ENCODE peak calls at places on chromosomes 4 and X, in six cellular contexts. One of them, this sample, is unnamed.

GRCh38 chrX:456146-456545 is 69.4 kb upstream of the PPP2R3B start:
- DNase-seq in K562: no peak
- DNase-seq in NB4: no peak
- DNase-seq in Peyer's patch: no peak
- DNase-seq in H1: no peak
- DNase-seq in stomach: no peak
- DNase-seq in this sample: no peak

GRCh38 chr4:153156263-153156662 is 48.0 kb upstream of the TRIM2 start:
- DNase-seq in stomach: no peak
- DNase-seq in NB4: peak
- DNase-seq in Peyer's patch: no peak
- DNase-seq in H1: no peak
- DNase-seq in K562: peak
- DNase-seq in this sample: no peak

GRCh38 chrX:32026772-32027171 is 954.9 kb upstream of the FTHL17 start:
- DNase-seq in stomach: no peak
- DNase-seq in NB4: no peak
- DNase-seq in Peyer's patch: no peak
- DNase-seq in K562: no peak
- DNase-seq in H1: no peak
- DNase-seq in this sample: no peak

GRCh38 chr4:57071340-57071739 is 38.8 kb downstream of the IGFBP7 start:
- DNase-seq in NB4: peak
- DNase-seq in K562: no peak
- DNase-seq in stomach: no peak
- DNase-seq in Peyer's patch: no peak
- DNase-seq in H1: no peak
- DNase-seq in this sample: no peak

GRCh38 chr4:112099701-112100289 is 45.5 kb upstream of the FAM241A start:
- DNase-seq in K562: peak
- DNase-seq in stomach: no peak
- DNase-seq in H1: no peak
- DNase-seq in NB4: peak
- DNase-seq in Peyer's patch: no peak
- DNase-seq in this sample: no peak

GRCh38 chrX:135931644-135932487 is 38.4 kb downstream of the SAGE1 start:
- DNase-seq in NB4: peak
- DNase-seq in K562: peak
- DNase-seq in Peyer's patch: peak
- DNase-seq in stomach: peak
- DNase-seq in H1: peak
- DNase-seq in this sample: peak

GRCh38 chrX:146264763-146265375 is 447.2 kb downstream of the SLITRK2 start:
- DNase-seq in K562: no peak
- DNase-seq in Peyer's patch: no peak
- DNase-seq in H1: no peak
- DNase-seq in stomach: no peak
- DNase-seq in NB4: no peak
- DNase-seq in this sample: no peak

GRCh38 chr4:178672512-178672911 is 1230.3 kb upstream of the AGA start:
- DNase-seq in H1: no peak
- DNase-seq in stomach: no peak
- DNase-seq in K562: no peak
- DNase-seq in NB4: no peak
- DNase-seq in Peyer's patch: no peak
- DNase-seq in this sample: no peak

GRCh38 chrX:135273162-135273561 is 21.3 kb downstream of the ETDA start:
- DNase-seq in stomach: no peak
- DNase-seq in K562: no peak
- DNase-seq in NB4: no peak
- DNase-seq in Peyer's patch: no peak
- DNase-seq in H1: no peak
- DNase-seq in this sample: no peak

GRCh38 chr4:92303621-92304027 is at the start of gene GRID2:
- DNase-seq in H1: peak
- DNase-seq in Peyer's patch: no peak
- DNase-seq in NB4: no peak
- DNase-seq in stomach: no peak
- DNase-seq in K562: no peak
- DNase-seq in this sample: no peak

GRCh38 chrX:39133971-39134370 is 332.7 kb downstream of the MID1IP1 start:
- DNase-seq in H1: peak
- DNase-seq in NB4: peak
- DNase-seq in stomach: peak
- DNase-seq in K562: peak
- DNase-seq in Peyer's patch: peak
- DNase-seq in this sample: peak

GRCh38 chrX:74449937-74450330 is 28.6 kb downstream of the SLC16A2 start:
- DNase-seq in stomach: no peak
- DNase-seq in K562: no peak
- DNase-seq in Peyer's patch: no peak
- DNase-seq in NB4: no peak
- DNase-seq in H1: no peak
- DNase-seq in this sample: no peak

GRCh38 chr4:74446896-74447295 is 2.0 kb downstream of the AREG start:
- DNase-seq in Peyer's patch: no peak
- DNase-seq in H1: no peak
- DNase-seq in K562: no peak
- DNase-seq in stomach: no peak
- DNase-seq in NB4: no peak
- DNase-seq in this sample: no peak

GRCh38 chr4:158065176-158065575 is 107.6 kb downstream of the GASK1B start:
- DNase-seq in stomach: no peak
- DNase-seq in K562: no peak
- DNase-seq in Peyer's patch: no peak
- DNase-seq in NB4: no peak
- DNase-seq in H1: no peak
- DNase-seq in this sample: no peak

GRCh38 chr4:156779774-156780173 is 191.8 kb downstream of the PDGFC start:
- DNase-seq in K562: no peak
- DNase-seq in Peyer's patch: no peak
- DNase-seq in H1: no peak
- DNase-seq in stomach: no peak
- DNase-seq in NB4: no peak
- DNase-seq in this sample: no peak

GRCh38 chr4:138765442-138765841 is 250.1 kb upstream of the NOCT start:
- DNase-seq in NB4: no peak
- DNase-seq in K562: no peak
- DNase-seq in stomach: no peak
- DNase-seq in Peyer's patch: no peak
- DNase-seq in H1: no peak
- DNase-seq in this sample: no peak

GRCh38 chrX:47190445-47191269 is 3.0 kb upstream of the UBA1 start:
- DNase-seq in Peyer's patch: peak
- DNase-seq in stomach: peak
- DNase-seq in NB4: peak
- DNase-seq in H1: peak
- DNase-seq in K562: peak
- DNase-seq in this sample: peak

GRCh38 chr4:113467581-113467980 is 294.0 kb downstream of the CAMK2D start:
- DNase-seq in Peyer's patch: no peak
- DNase-seq in NB4: peak
- DNase-seq in H1: no peak
- DNase-seq in stomach: no peak
- DNase-seq in K562: no peak
- DNase-seq in this sample: no peak

GRCh38 chr4:150547154-150547838 is 34.7 kb upstream of the MAB21L2 start:
- DNase-seq in stomach: no peak
- DNase-seq in K562: no peak
- DNase-seq in NB4: no peak
- DNase-seq in Peyer's patch: no peak
- DNase-seq in H1: no peak
- DNase-seq in this sample: no peak

GRCh38 chr4:139142097-139142496 is 34.9 kb downstream of the ELF2 start:
- DNase-seq in H1: no peak
- DNase-seq in K562: no peak
- DNase-seq in Peyer's patch: no peak
- DNase-seq in stomach: no peak
- DNase-seq in NB4: no peak
- DNase-seq in this sample: no peak

GRCh38 chr4:91914176-91914804 is 389.5 kb upstream of the GRID2 start:
- DNase-seq in Peyer's patch: no peak
- DNase-seq in NB4: no peak
- DNase-seq in K562: no peak
- DNase-seq in H1: no peak
- DNase-seq in stomach: no peak
- DNase-seq in this sample: peak

GRCh38 chr4:57129477-57129876 is 19.3 kb upstream of the IGFBP7 start:
- DNase-seq in K562: no peak
- DNase-seq in NB4: no peak
- DNase-seq in Peyer's patch: no peak
- DNase-seq in stomach: no peak
- DNase-seq in H1: no peak
- DNase-seq in this sample: no peak

GRCh38 chr4:38114435-38114834 is 154.2 kb downstream of the PTTG2 start:
- DNase-seq in stomach: no peak
- DNase-seq in Peyer's patch: no peak
- DNase-seq in NB4: no peak
- DNase-seq in K562: no peak
- DNase-seq in H1: no peak
- DNase-seq in this sample: no peak

GRCh38 chr4:139453041-139453370 is 915 bp upstream of the RAB33B start:
- DNase-seq in H1: no peak
- DNase-seq in Peyer's patch: peak
- DNase-seq in NB4: peak
- DNase-seq in stomach: no peak
- DNase-seq in K562: no peak
- DNase-seq in this sample: no peak

GRCh38 chrX:31319586-31319985 is 247.7 kb upstream of the FTHL17 start:
- DNase-seq in NB4: no peak
- DNase-seq in stomach: no peak
- DNase-seq in H1: no peak
- DNase-seq in K562: no peak
- DNase-seq in Peyer's patch: no peak
- DNase-seq in this sample: no peak

GRCh38 chrX:110003167-110004156 is 548 bp downstream of the TMEM164 start:
- DNase-seq in NB4: peak
- DNase-seq in K562: peak
- DNase-seq in stomach: peak
- DNase-seq in H1: no peak
- DNase-seq in Peyer's patch: peak
- DNase-seq in this sample: peak

GRCh38 chrX:30150196-30150895 is 65.0 kb upstream of the MAGEB2 start:
- DNase-seq in Peyer's patch: no peak
- DNase-seq in H1: no peak
- DNase-seq in K562: no peak
- DNase-seq in stomach: no peak
- DNase-seq in NB4: no peak
- DNase-seq in this sample: no peak

GRCh38 chrX:3733043-3733430 is 19.6 kb upstream of the PRKX start:
- DNase-seq in K562: no peak
- DNase-seq in H1: no peak
- DNase-seq in stomach: no peak
- DNase-seq in NB4: no peak
- DNase-seq in Peyer's patch: no peak
- DNase-seq in this sample: no peak

GRCh38 chrX:16462912-16463311 is 187.0 kb upstream of the S100G start:
- DNase-seq in H1: no peak
- DNase-seq in NB4: no peak
- DNase-seq in stomach: no peak
- DNase-seq in Peyer's patch: no peak
- DNase-seq in K562: no peak
- DNase-seq in this sample: no peak

GRCh38 chrX:15416133-15416993 is 32.1 kb upstream of the VEGFD start:
- DNase-seq in H1: no peak
- DNase-seq in stomach: no peak
- DNase-seq in K562: no peak
- DNase-seq in NB4: no peak
- DNase-seq in Peyer's patch: no peak
- DNase-seq in this sample: no peak

GRCh38 chr4:20615492-20616136 is 84.6 kb upstream of the PACRGL start:
- DNase-seq in stomach: no peak
- DNase-seq in K562: no peak
- DNase-seq in NB4: no peak
- DNase-seq in Peyer's patch: no peak
- DNase-seq in H1: no peak
- DNase-seq in this sample: no peak

GRCh38 chr4:81565137-81565870 is 93.6 kb upstream of the RASGEF1B start:
- DNase-seq in K562: peak
- DNase-seq in Peyer's patch: peak
- DNase-seq in stomach: peak
- DNase-seq in NB4: no peak
- DNase-seq in H1: no peak
- DNase-seq in this sample: peak
- TF ChIP-seq POLR2A in K562: no peak
- TF ChIP-seq POLR2A in Peyer's patch: peak
- TF ChIP-seq POLR2A in stomach: no peak
- TF ChIP-seq POLR2A in NB4: no peak
- TF ChIP-seq POLR2A in H1: no peak
- TF ChIP-seq POLR2A in this sample: peak

DNA sequence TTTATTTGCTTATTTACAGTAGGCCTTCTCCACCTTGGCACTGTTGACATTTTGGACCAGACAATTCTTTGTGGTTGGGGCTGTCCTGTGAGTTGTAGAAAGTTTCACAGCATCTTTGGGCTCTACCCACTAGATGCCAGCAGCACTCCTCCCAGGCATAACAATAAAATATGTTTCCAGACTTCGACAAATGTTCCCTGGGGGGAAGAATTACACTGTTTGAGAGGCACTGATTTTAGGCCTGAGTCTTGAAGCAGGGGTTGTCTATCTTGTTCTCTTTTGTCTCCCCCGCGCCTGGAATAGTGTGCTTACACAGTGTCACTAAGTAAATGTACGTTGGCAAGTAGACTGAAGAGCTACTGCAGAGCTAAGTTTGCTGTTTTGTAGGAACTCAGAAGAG is 254.4 kb upstream of the BOD1L1 start:
- DNase-seq in Peyer's patch: no peak
- DNase-seq in stomach: no peak
- DNase-seq in K562: no peak
- DNase-seq in H1: no peak
- DNase-seq in NB4: no peak
- DNase-seq in this sample: no peak
- TF ChIP-seq CTCF in Peyer's patch: no peak
- TF ChIP-seq CTCF in stomach: no peak
- TF ChIP-seq CTCF in K562: no peak
- TF ChIP-seq CTCF in H1: no peak
- TF ChIP-seq CTCF in NB4: no peak
- TF ChIP-seq CTCF in this sample: no peak

DNA sequence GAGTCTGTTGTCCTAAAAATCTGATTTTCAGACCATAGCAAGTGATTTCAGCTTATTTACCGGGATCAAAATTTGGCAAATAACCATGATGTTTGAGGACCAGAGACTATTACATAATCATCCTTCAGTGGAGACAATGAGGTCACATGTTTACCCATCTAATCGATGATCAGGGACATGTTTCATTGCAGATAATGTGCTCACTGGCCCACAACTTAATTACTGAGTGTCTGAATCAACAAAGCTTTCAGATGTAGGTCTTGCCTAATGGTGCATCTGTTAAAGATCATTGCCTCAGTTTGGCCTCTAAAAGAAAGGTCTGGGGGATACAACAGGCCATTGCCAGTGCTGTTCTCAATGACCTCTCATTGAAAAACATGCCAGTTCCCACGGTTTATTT is 42.8 kb upstream of the KLHL34 start:
- DNase-seq in stomach: no peak
- DNase-seq in NB4: no peak
- DNase-seq in K562: no peak
- DNase-seq in Peyer's patch: no peak
- DNase-seq in H1: no peak
- DNase-seq in this sample: no peak
- H3K4me3 ChIP-seq in stomach: no peak
- H3K4me3 ChIP-seq in NB4: no peak
- H3K4me3 ChIP-seq in K562: no peak
- H3K4me3 ChIP-seq in Peyer's patch: no peak
- H3K4me3 ChIP-seq in H1: no peak
- H3K4me3 ChIP-seq in this sample: no peak

GRCh38 chr4:98658287-98659105 is at the start of gene TSPAN5:
- DNase-seq in stomach: peak
- DNase-seq in Peyer's patch: peak
- DNase-seq in H1: peak
- DNase-seq in K562: peak
- DNase-seq in NB4: peak
- DNase-seq in this sample: peak
- TF ChIP-seq POLR2A in stomach: no peak
- TF ChIP-seq POLR2A in Peyer's patch: no peak
- TF ChIP-seq POLR2A in H1: no peak
- TF ChIP-seq POLR2A in K562: no peak
- TF ChIP-seq POLR2A in NB4: no peak
- TF ChIP-seq POLR2A in this sample: no peak

This sample was measured in right lobe of liver.